ENCODE peak calls at places on chromosomes 3 and 15, in six cellular contexts. B is mesendoderm, Z is neural progenitor cell, C is colonic mucosa, L is heart right ventricle, O is adrenal gland. X is an unnamed sample. For H3K4me1, the result is how much of the 10 kb centered on the place peaks cover.

GRCh38 chr15:39639037-39639436 is 58.2 kb downstream of the THBS1 start:
- DNase-seq in B (no peak), Z (no peak), C (no peak), L (no peak), O (no peak), X (no peak)

GRCh38 chr15:70632981-70633380 is 130.4 kb downstream of the UACA start:
- DNase-seq in B (no peak), Z (peak), C (no peak), L (no peak), O (no peak), X (peak)

GRCh38 chr15:37359495-37360290 is 259.3 kb upstream of the MEIS2 start:
- DNase-seq in B (no peak), Z (no peak), C (no peak), L (no peak), O (no peak), X (no peak)

GRCh38 chr15:80484312-80484981 is 80.3 kb downstream of the ARNT2 start:
- DNase-seq in B (no peak), Z (no peak), C (no peak), L (no peak), O (no peak), X (no peak)

GRCh38 chr3:140160553-140160952 is 225.6 kb downstream of the CLSTN2 start:
- DNase-seq in B (no peak), Z (no peak), C (no peak), L (no peak), O (no peak), X (no peak)

GRCh38 chr15:47806008-47806407 is 88.7 kb downstream of the SEMA6D start:
- DNase-seq in B (no peak), Z (no peak), C (no peak), L (no peak), O (no peak), X (no peak)

GRCh38 chr3:188434594-188434993 is 280.6 kb downstream of the LPP start:
- DNase-seq in B (no peak), Z (no peak), C (no peak), L (no peak), O (no peak), X (no peak)

GRCh38 chr15:41727143-41727542 is 47.1 kb upstream of the MAPKBP1 start:
- DNase-seq in B (no peak), Z (no peak), C (no peak), L (no peak), O (no peak), X (no peak)

GRCh38 chr3:129599607-129600006 is 6.9 kb downstream of the PLXND1 start:
- DNase-seq in B (peak), Z (peak), C (no peak), L (no peak), O (no peak), X (peak)

GRCh38 chr15:92654662-92655061 is 913 bp downstream of the FAM174B start:
- DNase-seq in B (no peak), Z (no peak), C (no peak), L (no peak), O (no peak), X (no peak)

GRCh38 chr3:52317601-52318000 is 1.5 kb downstream of the DNAH1 start:
- DNase-seq in B (peak), Z (peak), C (peak), L (peak), O (no peak), X (no peak)

GRCh38 chr3:164030194-164030593 is 1048.1 kb downstream of the SI start:
- DNase-seq in B (peak), Z (no peak), C (no peak), L (no peak), O (no peak), X (no peak)

GRCh38 chr3:143002083-143002712 is 828 bp downstream of the U2SURP start:
- DNase-seq in B (peak), Z (no peak), C (no peak), L (no peak), O (no peak), X (peak)

GRCh38 chr15:84108725-84109124 is 126.8 kb upstream of the GOLGA6L4 start:
- DNase-seq in B (peak), Z (no peak), C (no peak), L (no peak), O (no peak), X (no peak)

GRCh38 chr3:181313379-181313778 is 323.8 kb upstream of the DNAJC19 start:
- DNase-seq in B (no peak), Z (no peak), C (no peak), L (no peak), O (no peak), X (no peak)

GRCh38 chr3:124763644-124764358 is 33.5 kb downstream of the UMPS start:
- DNase-seq in B (no peak), Z (no peak), C (no peak), L (no peak), O (no peak), X (no peak)

GRCh38 chr15:51155016-51155580 is 60.4 kb upstream of the TNFAIP8L3 start:
- DNase-seq in B (no peak), Z (no peak), C (no peak), L (no peak), O (no peak), X (no peak)

GRCh38 chr15:89693696-89694095 is 3.1 kb downstream of the WDR93 start:
- DNase-seq in B (no peak), Z (no peak), C (no peak), L (no peak), O (no peak), X (no peak)

GRCh38 chr15:72464251-72464650 is 9.9 kb upstream of the ARIH1 start:
- DNase-seq in B (no peak), Z (no peak), C (no peak), L (no peak), O (no peak), X (no peak)

GRCh38 chr3:157104928-157105652 is 54.9 kb downstream of the CCNL1 start:
- DNase-seq in B (peak), Z (peak), C (no peak), L (no peak), O (no peak), X (no peak)

GRCh38 chr3:108182339-108182738 is 39.9 kb downstream of the IFT57 start:
- DNase-seq in B (no peak), Z (no peak), C (no peak), L (no peak), O (no peak), X (no peak)

GRCh38 chr3:50237133-50237651 is 1.2 kb downstream of the GNAI2 start:
- DNase-seq in B (peak), Z (peak), C (no peak), L (peak), O (no peak), X (peak)

GRCh38 chr15:58980351-58980939 is 7.0 kb upstream of the RNF111 start:
- DNase-seq in B (no peak), Z (peak), C (no peak), L (no peak), O (no peak), X (no peak)

GRCh38 chr15:24917431-24917830 is 37.4 kb upstream of the SNRPN start:
- DNase-seq in B (no peak), Z (no peak), C (no peak), L (no peak), O (no peak), X (no peak)

GRCh38 chr3:35744419-35744818 is 105.1 kb downstream of the ARPP21 start:
- DNase-seq in B (peak), Z (peak), C (no peak), L (no peak), O (no peak), X (no peak)

GRCh38 chr15:91067026-91067425 is 33.0 kb upstream of the SV2B start:
- DNase-seq in B (no peak), Z (no peak), C (no peak), L (no peak), O (no peak), X (no peak)

GRCh38 chr15:65337436-65338070 is 33.1 kb downstream of the RNU5B-1 start:
- DNase-seq in B (no peak), Z (no peak), C (no peak), L (no peak), O (no peak), X (no peak)

GRCh38 chr15:65339436-65339835 is 35.0 kb downstream of the RNU5B-1 start:
- DNase-seq in B (no peak), Z (no peak), C (no peak), L (no peak), O (no peak), X (no peak)

GRCh38 chr15:65338366-65338765 is 33.9 kb downstream of the RNU5B-1 start:
- DNase-seq in B (no peak), Z (no peak), C (peak), L (no peak), O (no peak), X (no peak)

GRCh38 chr15:65338823-65339222 is 34.3 kb downstream of the RNU5B-1 start:
- DNase-seq in B (no peak), Z (no peak), C (no peak), L (no peak), O (no peak), X (no peak)

DNA sequence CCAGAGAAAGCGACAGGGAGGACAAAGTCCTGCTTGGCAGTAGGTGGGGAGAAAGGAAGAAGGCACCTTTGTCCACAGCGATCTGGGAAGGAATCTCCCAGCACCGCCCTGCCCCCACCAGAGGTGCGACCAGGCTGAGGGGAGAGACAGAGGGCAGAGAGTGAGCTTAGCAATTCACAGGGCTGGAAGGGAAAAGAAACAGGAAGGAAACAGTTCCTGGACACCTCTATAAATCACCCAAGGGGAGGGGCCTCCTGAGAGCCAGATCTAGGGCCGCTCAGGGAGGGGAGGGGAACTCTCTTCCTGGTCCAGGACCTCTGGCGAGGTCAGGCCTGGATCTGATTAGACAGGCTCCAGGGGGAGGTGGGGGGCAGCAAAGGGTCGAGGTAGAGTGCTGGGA is 35.4 kb downstream of the RNU5B-1 start:
- DNase-seq in B (peak), Z (no peak), C (peak), L (no peak), O (no peak), X (no peak)
- H3K27ac ChIP-seq in B (peak), Z (no peak), C (no peak), L (no peak), O (no peak), X (no peak)

DNA sequence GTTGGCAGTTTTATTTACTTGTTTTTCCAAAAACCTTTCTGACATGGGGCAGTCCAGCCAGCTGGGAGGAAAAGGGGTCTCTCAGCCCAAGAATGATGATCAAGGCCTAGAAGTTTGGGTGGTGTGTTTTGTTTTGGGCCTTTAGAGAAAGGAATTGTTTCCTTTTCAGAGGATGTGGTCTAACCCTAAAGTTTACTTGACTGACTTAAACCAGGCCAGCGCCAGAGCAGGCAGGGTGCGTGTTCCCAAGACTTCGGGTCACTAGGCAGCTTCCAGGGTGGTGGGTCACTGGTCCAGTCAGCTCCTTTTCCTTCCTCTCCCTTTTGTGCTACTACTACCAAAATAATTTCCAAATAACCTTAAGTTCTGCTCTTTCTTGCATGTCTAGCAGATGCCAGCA is 4.9 kb downstream of the FLNB start:
- DNase-seq in B (no peak), Z (no peak), C (no peak), L (no peak), O (no peak), X (peak)
- H3K4me1 ChIP-seq in B (under half), Z (under half), C (under half), L (half or more), O (under half), X (half or more)

DNA sequence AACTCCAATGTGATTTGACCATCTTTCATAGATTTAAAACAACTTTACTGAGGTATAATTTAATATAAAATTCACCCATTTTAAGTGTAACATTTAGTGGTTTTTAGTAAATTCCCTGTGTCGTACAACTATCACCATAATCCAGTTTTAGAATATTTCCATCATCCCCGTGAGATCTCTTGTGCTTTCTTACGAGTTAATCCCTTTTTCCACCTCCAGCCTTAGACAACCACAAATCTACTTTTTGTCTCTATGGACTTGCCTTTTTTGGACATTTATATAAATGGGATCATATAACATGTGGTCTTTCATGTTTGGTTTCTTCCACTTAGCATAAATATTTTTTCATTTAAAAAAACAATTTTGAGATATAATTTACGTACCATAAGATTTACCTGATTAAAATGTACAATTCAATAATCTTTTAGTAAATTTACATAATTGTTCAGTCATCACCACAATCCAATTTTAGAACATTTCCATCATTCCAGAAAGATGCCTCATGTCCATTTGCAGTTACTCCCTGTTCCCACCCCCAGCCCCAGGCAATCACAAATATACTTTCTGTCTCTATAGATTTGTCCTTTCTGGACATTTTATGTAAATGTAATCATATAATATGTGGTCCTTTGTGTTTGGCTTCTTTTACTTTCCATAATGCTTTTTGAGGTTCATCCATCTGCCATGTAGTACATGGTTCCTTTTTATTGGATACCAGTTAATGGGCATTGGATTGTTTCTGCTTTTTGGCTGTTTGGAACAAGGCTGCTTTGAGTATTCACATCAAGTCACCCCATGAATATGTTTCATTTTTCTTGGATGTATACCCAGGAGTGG is 3.0 kb downstream of the OXSR1 start:
- DNase-seq in B (no peak), Z (no peak), C (no peak), L (no peak), O (no peak), X (peak)
- H3K4me3 ChIP-seq in B (no peak), Z (no peak), C (no peak), L (no peak), O (no peak), X (peak)

DNA sequence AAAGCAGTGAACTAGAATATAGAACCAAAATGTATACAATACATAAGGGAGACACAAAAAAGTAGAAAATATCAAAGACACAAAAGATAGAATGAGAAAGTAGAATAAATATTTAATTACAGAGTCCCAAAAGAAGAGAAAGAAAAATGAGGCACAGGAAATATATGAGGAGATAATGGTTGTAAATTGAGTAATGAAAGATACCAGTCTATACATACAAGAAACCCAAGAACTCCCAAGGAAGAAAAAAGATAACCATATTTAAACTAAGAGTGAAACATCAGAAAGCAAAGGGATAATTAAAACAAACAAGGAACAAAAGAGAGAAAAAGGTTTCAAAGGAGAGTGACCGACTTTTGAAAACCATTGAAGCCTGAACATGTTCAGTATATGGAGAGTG is 47.3 kb downstream of the CPEB1 start:
- DNase-seq in B (no peak), Z (no peak), C (no peak), L (no peak), O (no peak), X (no peak)
- H3K27ac ChIP-seq in B (no peak), Z (no peak), C (no peak), L (no peak), O (no peak), X (no peak)